ENCODE peak calls at places on chromosomes 1 and 21, in four cellular contexts. U, Z, M and B are unnamed samples.

GRCh38 chr1:8147922-8148321 is 121.8 kb upstream of the ERRFI1 start:
- DNase-seq in U (no peak), Z (no peak), M (no peak), B (no peak)

GRCh38 chr21:35475768-35476167 is 426.7 kb upstream of the RUNX1 start:
- DNase-seq in Z (no peak), M (no peak), U (no peak), B (no peak)

GRCh38 chr1:110714419-110715107 is 39.8 kb upstream of the KCNA3 start:
- DNase-seq in Z (no peak), M (no peak), U (no peak), B (peak; percentile 21)

GRCh38 chr1:58943776-58944175 is 159.9 kb upstream of the JUN start:
- DNase-seq in Z (no peak), M (no peak), U (no peak), B (no peak)

GRCh38 chr1:205701405-205701804 is 21.1 kb upstream of the SLC45A3 start:
- DNase-seq in U (no peak), M (no peak), Z (no peak), B (no peak)

GRCh38 chr1:117674521-117675400 is 68.9 kb downstream of the TENT5C start:
- DNase-seq in U (no peak), Z (peak; percentile 27), M (no peak), B (peak; percentile 80)

GRCh38 chr1:192461684-192462083 is 113.9 kb upstream of the RGS1 start:
- DNase-seq in U (no peak), Z (no peak), M (no peak), B (no peak)

GRCh38 chr1:91725961-91726704 is 159.8 kb downstream of the TGFBR3 start:
- DNase-seq in Z (no peak), U (no peak), M (no peak), B (no peak)

GRCh38 chr1:26287033-26287711 is 7.3 kb downstream of the SH3BGRL3 start:
- DNase-seq in Z (no peak), M (no peak), U (no peak), B (peak; percentile 72)

GRCh38 chr21:28747464-28747863 is 245.2 kb downstream of the LTN1 start:
- DNase-seq in U (no peak), Z (no peak), M (no peak), B (no peak)

GRCh38 chr21:46285206-46285661 is at the start of gene MCM3AP:
- DNase-seq in Z (no peak), M (no peak), U (no peak), B (no peak)

GRCh38 chr1:116377564-116378529 is 4.8 kb downstream of the ATP1A1 start:
- DNase-seq in Z (no peak), U (no peak), M (no peak), B (no peak)

GRCh38 chr1:154937051-154937987 is 800 bp upstream of the PMVK start:
- DNase-seq in Z (peak; percentile 95), M (peak; percentile 93), U (peak; percentile 83), B (peak; percentile 89)

GRCh38 chr1:231332761-231333160 is 4.9 kb downstream of the EXOC8 start:
- DNase-seq in M (no peak), Z (no peak), U (no peak), B (no peak)

GRCh38 chr1:237672748-237673147 is 218.0 kb downstream of the ZP4 start:
- DNase-seq in Z (no peak), M (no peak), U (no peak), B (no peak)

GRCh38 chr1:181577475-181577874 is 94.2 kb downstream of the CACNA1E start:
- DNase-seq in Z (no peak), U (no peak), M (no peak), B (no peak)

GRCh38 chr1:158248771-158249170 is 5.5 kb upstream of the CD1A start:
- DNase-seq in M (no peak), U (no peak), Z (no peak), B (no peak)

GRCh38 chr1:210487021-210487420 is 158.3 kb downstream of the HHAT start:
- DNase-seq in Z (no peak), U (no peak), M (no peak), B (no peak)

GRCh38 chr1:115748396-115749130 is 20.0 kb downstream of the CASQ2 start:
- DNase-seq in U (no peak), M (peak; percentile 4), Z (no peak), B (no peak)

GRCh38 chr1:197399691-197400521 is 131.9 kb downstream of the CRB1 start:
- DNase-seq in Z (peak; percentile 68), U (peak; percentile 10), M (peak; percentile 74), B (peak; percentile 35)

GRCh38 chr1:23759277-23759676 is 16.0 kb downstream of the ELOA start:
- DNase-seq in M (no peak), Z (no peak), U (no peak), B (no peak)

GRCh38 chr1:218201004-218201403 is 84.1 kb upstream of the RRP15 start:
- DNase-seq in Z (no peak), M (no peak), U (no peak), B (no peak)

GRCh38 chr1:169288011-169288414 is 79.6 kb downstream of the NME7 start:
- DNase-seq in U (no peak), Z (no peak), M (peak; percentile 28), B (no peak)

GRCh38 chr1:210483821-210484220 is 155.1 kb downstream of the HHAT start:
- DNase-seq in Z (no peak), M (no peak), U (no peak), B (no peak)

GRCh38 chr21:39754811-39755210 is 9.8 kb downstream of the IGSF5 start:
- DNase-seq in U (no peak), M (no peak), Z (no peak), B (no peak)

GRCh38 chr1:23793861-23794731 is 3.2 kb downstream of the LYPLA2 start:
- DNase-seq in Z (no peak), M (no peak), U (no peak), B (no peak)

GRCh38 chr1:19635646-19636045 is 8.5 kb upstream of the NBL1 start:
- DNase-seq in U (no peak), M (no peak), Z (no peak), B (no peak)

GRCh38 chr1:92949937-92950817 is 11.1 kb downstream of the DIPK1A start:
- DNase-seq in U (no peak), M (no peak), Z (no peak), B (no peak)

GRCh38 chr1:89910780-89911179 is 84.1 kb upstream of the ZNF326 start:
- DNase-seq in U (no peak), M (peak; percentile 8), Z (no peak), B (no peak)

GRCh38 chr1:163561570-163562295 is 240.0 kb downstream of the NUF2 start:
- DNase-seq in M (peak; percentile 1), Z (no peak), U (peak; percentile 16), B (no peak)

GRCh38 chr1:25641931-25642611 is 25.5 kb downstream of the MAN1C1 start:
- DNase-seq in Z (peak; percentile 2), M (no peak), U (no peak), B (no peak)

GRCh38 chr1:159664247-159664646 is 50.1 kb downstream of the CRP start:
- DNase-seq in U (no peak), Z (no peak), M (no peak), B (no peak)

GRCh38 chr1:229430761-229431269 is 3.1 kb downstream of the ACTA1 start:
- DNase-seq in Z (peak; percentile 35), M (no peak), U (peak; percentile 89), B (peak; percentile 77)

GRCh38 chr21:34690041-34690792 is 21.4 kb downstream of the CLIC6 start:
- DNase-seq in M (peak; percentile 66), Z (no peak), U (no peak), B (no peak)

GRCh38 chr1:21292991-21293536 is 2.8 kb upstream of the ECE1 start:
- DNase-seq in Z (no peak), M (no peak), U (no peak), B (no peak)

GRCh38 chr1:35073265-35073811 is 5.8 kb upstream of the ZMYM1 start:
- DNase-seq in M (no peak), U (no peak), Z (no peak), B (no peak)

GRCh38 chr1:65002508-65003315 is 36.4 kb upstream of the JAK1 start:
- DNase-seq in U (peak; percentile 75), M (peak; percentile 29), Z (peak; percentile 85), B (no peak)

GRCh38 chr1:156993426-156994147 is 52.0 kb downstream of the ARHGEF11 start:
- DNase-seq in M (no peak), Z (no peak), U (no peak), B (no peak)

DNA sequence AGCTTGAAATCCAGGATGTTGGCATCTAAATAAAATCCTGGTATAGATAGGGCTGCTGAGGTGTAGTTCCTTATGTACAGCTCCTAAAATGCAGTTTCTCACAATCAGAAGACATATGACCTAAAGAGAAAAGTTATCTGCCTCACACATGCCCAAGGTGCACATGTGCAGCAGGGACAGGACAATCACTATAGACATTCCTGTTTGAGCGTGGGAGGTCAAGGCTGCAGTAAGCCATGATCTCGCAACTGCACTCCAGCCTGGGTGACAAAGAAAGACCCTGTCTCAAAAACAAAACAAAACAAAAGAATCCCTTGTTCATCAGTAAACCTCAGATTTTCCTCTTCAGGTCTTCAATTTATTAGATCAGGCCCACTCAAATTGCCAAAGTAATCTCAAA is 66.1 kb downstream of the SPATA6 start:
- DNase-seq in U (no peak), Z (no peak), M (no peak), B (no peak)
- TF ChIP-seq SP1 in U (no peak), Z (no peak), M (no peak), B (no peak)

DNA sequence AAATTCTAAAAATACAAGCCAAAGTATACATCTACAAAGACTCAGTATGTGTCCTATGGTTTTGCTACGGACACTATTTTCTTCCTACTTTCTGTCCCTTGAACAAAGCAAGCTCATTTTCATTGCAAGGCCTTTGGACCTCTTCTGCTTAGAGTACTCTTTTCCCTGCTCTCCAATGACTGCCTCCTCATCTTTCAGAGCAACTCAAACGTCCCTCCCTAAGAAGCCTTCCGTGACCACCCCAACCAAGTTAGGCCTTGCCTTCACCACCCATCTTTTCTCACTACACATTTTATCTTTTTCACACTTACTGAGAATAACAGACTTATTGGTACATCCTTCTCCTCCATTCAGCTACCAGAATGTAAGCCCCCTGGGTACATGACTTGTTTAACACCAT is 39.9 kb downstream of the ENAH start:
- DNase-seq in Z (no peak), U (no peak), M (no peak), B (no peak)
- TF ChIP-seq SP1 in Z (no peak), U (no peak), M (no peak), B (no peak)

DNA sequence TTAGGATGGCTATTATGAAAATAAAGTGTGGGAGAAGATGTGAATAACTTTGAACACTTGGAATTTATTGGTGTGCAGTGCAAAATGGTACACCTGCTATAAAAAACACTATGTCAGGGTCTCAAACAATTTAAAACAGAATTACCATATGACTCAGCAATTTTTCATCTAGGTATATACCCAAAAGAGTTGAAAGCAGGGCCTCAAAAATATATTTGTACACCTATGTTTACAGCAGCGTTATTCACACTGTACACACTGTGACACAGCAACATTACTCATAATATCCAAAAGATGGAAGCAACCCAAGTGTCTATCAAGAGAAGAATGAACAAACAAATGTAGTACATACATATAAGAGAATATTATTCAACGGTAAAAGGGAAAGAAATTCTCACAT is 75.8 kb downstream of the SPATA6 start:
- DNase-seq in M (no peak), Z (no peak), U (no peak), B (no peak)
- TF ChIP-seq SP1 in M (no peak), Z (no peak), U (no peak), B (no peak)

GRCh38 chr1:10529772-10530171 is 55.0 kb downstream of the PEX14 start:
- DNase-seq in M (no peak), U (no peak), Z (no peak), B (no peak)
- TF ChIP-seq SP1 in M (no peak), U (no peak), Z (no peak), B (no peak)